ENCODE peak calls at places on chromosomes 11 and 22, in nine cellular contexts. G is EH, C is NCI-H1436, T is kidney tubule cell, E is HFFc6, P is skeletal muscle cell, H is iPS-NIHi11, V is NT2/D1, N is MCF 10A. L is an unnamed sample.

GRCh38 chr11:58011771-58012170 is 11.9 kb upstream of the OR9Q1 start:
- DNase-seq in G (no peak), C (no peak), T (no peak), E (no peak), P (no peak), H (no peak), V (no peak), N (no peak), L (no peak)

GRCh38 chr11:129119036-129119435 is 73.1 kb downstream of the ARHGAP32 start:
- DNase-seq in G (no peak), C (no peak), T (no peak), E (no peak), P (no peak), H (no peak), V (no peak), N (no peak), L (no peak)

GRCh38 chr11:6298605-6299004 is 21.7 kb downstream of the CAVIN3 start:
- DNase-seq in G (peak; percentile 50), C (peak; percentile 27), T (peak; percentile 58), E (peak; percentile 45), P (no peak), H (peak; percentile 73), V (no peak), N (peak; percentile 55), L (no peak)

GRCh38 chr11:64234840-64235379 is 526 bp downstream of the VEGFB start:
- DNase-seq in G (peak; percentile 34), C (peak; percentile 57), T (peak; percentile 42), E (no peak), P (no peak), H (peak; percentile 53), V (no peak), N (peak; percentile 34), L (no peak)

GRCh38 chr11:33040127-33040861 is 922 bp downstream of the TCP11L1 start:
- DNase-seq in G (peak; percentile 27), C (peak; percentile 28), T (peak; percentile 25), E (peak; percentile 13), P (no peak), H (no peak), V (no peak), N (no peak), L (no peak)

GRCh38 chr11:128503231-128503991 is 83.9 kb downstream of the ETS1 start:
- DNase-seq in G (peak; percentile 99), C (no peak), T (peak; percentile 84), E (peak; percentile 95), P (peak; percentile 82), H (no peak), V (no peak), N (peak; percentile 90), L (no peak)

GRCh38 chr11:47631473-47631872 is 10.9 kb downstream of the MTCH2 start:
- DNase-seq in G (no peak), C (no peak), T (no peak), E (no peak), P (no peak), H (no peak), V (no peak), N (no peak), L (no peak)

GRCh38 chr11:59534676-59535075 is 23.3 kb downstream of the OR4D9 start:
- DNase-seq in G (no peak), C (no peak), T (no peak), E (no peak), P (no peak), H (no peak), V (no peak), N (no peak), L (no peak)

GRCh38 chr11:19458721-19459120 is 218.0 kb upstream of the E2F8 start:
- DNase-seq in G (no peak), C (no peak), T (no peak), E (no peak), P (no peak), H (no peak), V (no peak), N (no peak), L (no peak)

GRCh38 chr22:38317237-38317994 is at the start of gene CSNK1E:
- DNase-seq in G (peak; percentile 69), C (peak; percentile 50), T (peak; percentile 74), E (no peak), P (no peak), H (peak; percentile 94), V (no peak), N (peak; percentile 69), L (no peak)

L was measured in coronary artery.